ENCODE peak calls at places on chromosomes 11 and 22, in nine cellular contexts. F is fibroblast of lung; H is vagina; A is CD8-positive, alpha-beta memory T cell; I is aorta; J is psoas muscle; E is heart left ventricle; T is left lung; X is sigmoid colon. M is an unnamed sample. For H3K4me1, the result is how much of the 10 kb centered on the place peaks cover.

GRCh38 chr11:94882931-94883330 is 90.4 kb downstream of the CWC15 start:
- DNase-seq in T (no peak), F (no peak), A (no peak), H (no peak), X (no peak), E (no peak), J (no peak), I (no peak), M (no peak)

GRCh38 chr11:115008774-115009173 is 330.4 kb downstream of the NXPE2 start:
- DNase-seq in A (no peak), J (no peak), H (no peak), X (no peak), F (no peak), I (no peak), E (no peak), T (no peak), M (no peak)

GRCh38 chr11:71062199-71062598 is 190.2 kb downstream of the SHANK2 start:
- DNase-seq in E (no peak), I (no peak), H (no peak), J (no peak), T (no peak), F (no peak), X (no peak), A (no peak), M (no peak)

GRCh38 chr11:79610678-79611077 is 169.8 kb upstream of the TENM4 start:
- DNase-seq in J (no peak), F (no peak), I (no peak), X (no peak), E (no peak), H (no peak), A (no peak), T (no peak), M (no peak)

GRCh38 chr22:24402460-24403192 is 24.8 kb upstream of the ADORA2A start:
- DNase-seq in H (no peak), E (peak), X (peak), T (peak), A (no peak), I (peak), J (peak), F (peak), M (no peak)

GRCh38 chr22:20155330-20156041 is 4.6 kb upstream of the CCDC188 start:
- DNase-seq in J (peak), A (no peak), T (peak), F (no peak), X (no peak), E (peak), H (no peak), I (no peak), M (no peak)

GRCh38 chr11:127017482-127017881 is 16.9 kb upstream of the KIRREL3 start:
- DNase-seq in T (no peak), I (no peak), A (no peak), H (no peak), J (no peak), E (no peak), F (peak), X (no peak), M (no peak)

GRCh38 chr11:7512525-7513209 is 1.1 kb upstream of the PPFIBP2 start:
- DNase-seq in A (no peak), E (peak), I (peak), F (peak), T (peak), X (peak), H (no peak), J (peak), M (peak)

GRCh38 chr11:72330131-72330727 is 86.3 kb upstream of the PHOX2A start:
- DNase-seq in A (no peak), I (no peak), J (no peak), F (no peak), H (no peak), X (no peak), E (no peak), T (no peak), M (no peak)

GRCh38 chr11:12792590-12792989 is 118.4 kb downstream of the TEAD1 start:
- DNase-seq in X (no peak), J (no peak), T (no peak), E (no peak), H (no peak), A (no peak), F (peak), I (no peak), M (no peak)

GRCh38 chr11:34313099-34313517 is 44.7 kb downstream of the ABTB2 start:
- DNase-seq in A (no peak), H (no peak), E (peak), F (no peak), X (no peak), I (no peak), J (peak), T (no peak), M (no peak)

GRCh38 chr11:2559527-2560311 is 114.9 kb downstream of the KCNQ1 start:
- DNase-seq in X (peak), E (no peak), T (peak), F (no peak), H (no peak), J (peak), A (peak), I (peak), M (peak)

GRCh38 chr11:2561283-2562180 is 116.7 kb downstream of the KCNQ1 start:
- DNase-seq in F (no peak), J (peak), A (peak), X (peak), T (peak), H (no peak), I (peak), E (no peak), M (peak)

GRCh38 chr11:2558402-2558801 is 113.6 kb downstream of the KCNQ1 start:
- DNase-seq in H (no peak), T (peak), A (peak), J (no peak), X (peak), I (peak), F (no peak), E (no peak), M (peak)

GRCh38 chr11:2557381-2557780 is 112.6 kb downstream of the KCNQ1 start:
- DNase-seq in A (no peak), J (no peak), F (no peak), T (no peak), X (peak), E (no peak), I (no peak), H (no peak), M (no peak)

GRCh38 chr11:2558861-2559526 is 114.2 kb downstream of the KCNQ1 start:
- DNase-seq in T (peak), I (peak), E (no peak), J (peak), H (no peak), X (peak), F (no peak), A (peak), M (peak)
- H3K4me1 ChIP-seq in T (under half), I (under half), E (under half), J (under half), H (under half), X (under half), F (under half), A (under half), M (under half)

GRCh38 chr11:76671236-76671590 is 666 bp upstream of the LRRC32 start:
- DNase-seq in J (no peak), E (no peak), H (no peak), A (no peak), F (no peak), T (no peak), I (no peak), X (no peak), M (no peak)

GRCh38 chr11:76671626-76672309 is 1.2 kb upstream of the LRRC32 start:
- DNase-seq in X (no peak), F (no peak), H (no peak), E (no peak), A (peak), T (no peak), I (no peak), J (peak), M (peak)

GRCh38 chr11:76674517-76675400 is 4.2 kb upstream of the LRRC32 start:
- DNase-seq in T (no peak), H (no peak), A (no peak), F (no peak), J (no peak), X (no peak), I (no peak), E (no peak), M (no peak)

GRCh38 chr11:76672431-76673163 is 2.0 kb upstream of the LRRC32 start:
- DNase-seq in A (peak), F (no peak), J (peak), T (no peak), H (no peak), E (no peak), X (no peak), I (no peak), M (no peak)

DNA sequence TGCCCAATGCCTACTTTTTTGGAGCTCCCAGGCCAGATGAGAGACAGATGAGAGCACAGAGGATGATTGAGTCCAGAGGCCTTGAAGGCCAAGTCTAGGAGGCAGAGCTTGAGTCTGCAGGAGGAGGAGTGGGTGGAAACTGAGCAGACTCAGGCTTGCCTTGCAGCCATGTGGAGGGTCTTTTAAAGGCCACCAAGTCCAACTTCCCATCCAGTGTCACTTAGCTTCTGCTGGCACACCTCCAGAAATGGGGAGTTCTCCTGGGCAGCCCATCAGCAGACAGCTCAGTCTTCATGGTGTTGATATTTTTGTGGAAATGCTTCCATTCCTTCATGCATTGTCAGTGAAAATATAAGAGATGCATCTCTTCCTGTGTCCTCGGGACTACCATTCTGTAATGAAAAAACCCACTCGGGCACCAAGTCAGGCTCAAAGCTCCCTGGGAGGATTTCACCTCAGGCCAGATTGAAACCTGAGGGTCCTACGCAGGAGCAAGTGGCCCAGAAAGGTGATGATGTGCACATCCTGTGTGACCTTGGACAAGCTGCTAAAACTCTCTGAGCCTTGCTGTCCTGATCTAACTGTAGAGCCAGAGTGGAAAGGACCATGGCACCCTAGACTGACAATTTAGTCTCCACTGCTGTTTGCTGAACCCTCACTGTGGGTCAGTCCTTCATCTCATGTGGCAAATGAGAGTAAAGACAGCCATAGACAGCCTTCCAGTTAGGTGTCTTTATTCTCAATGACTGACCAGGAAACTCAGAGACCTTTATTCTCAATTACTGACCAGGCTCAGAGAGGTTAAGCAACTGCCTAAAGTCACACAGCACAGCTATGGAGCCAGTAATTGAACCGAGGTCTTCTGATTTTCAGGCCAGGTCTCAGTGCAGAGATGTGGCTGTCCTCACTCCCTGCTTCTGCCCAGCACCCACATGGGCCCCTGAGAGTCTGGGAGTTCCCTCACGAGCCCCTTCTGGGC is 2.9 kb upstream of the LRRC32 start:
- DNase-seq in H (no peak), E (no peak), F (no peak), X (no peak), I (peak), A (no peak), J (peak), T (no peak), M (no peak)
- H3K4me1 ChIP-seq in H (under half), E (under half), F (under half), X (under half), I (under half), A (under half), J (under half), T (under half), M (under half)

DNA sequence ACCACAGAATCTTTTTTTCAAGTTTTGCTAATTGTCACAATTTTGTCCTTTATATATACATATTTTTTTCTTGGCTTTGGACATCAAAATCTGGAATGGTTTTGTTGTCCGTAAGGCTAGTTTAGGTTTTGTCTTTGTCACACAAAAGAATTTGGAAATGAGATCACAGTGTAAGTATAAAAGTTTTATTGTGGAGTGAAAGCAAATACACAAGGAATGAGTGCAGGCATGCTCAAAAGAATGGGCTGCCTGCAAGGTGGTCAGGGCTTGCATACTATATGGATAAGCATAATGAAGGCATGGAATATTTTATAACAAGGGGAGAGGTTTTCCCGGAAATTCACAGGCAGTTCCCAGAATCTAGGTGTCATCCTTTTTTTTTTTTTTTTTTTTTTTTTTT is 150.2 kb downstream of the ARHGAP42 start:
- DNase-seq in A (no peak), X (no peak), J (no peak), F (no peak), T (no peak), H (no peak), E (no peak), I (no peak), M (no peak)
- H3K4me1 ChIP-seq in A (under half), X (under half), J (under half), F (under half), T (under half), H (under half), E (under half), I (under half), M (under half)

DNA sequence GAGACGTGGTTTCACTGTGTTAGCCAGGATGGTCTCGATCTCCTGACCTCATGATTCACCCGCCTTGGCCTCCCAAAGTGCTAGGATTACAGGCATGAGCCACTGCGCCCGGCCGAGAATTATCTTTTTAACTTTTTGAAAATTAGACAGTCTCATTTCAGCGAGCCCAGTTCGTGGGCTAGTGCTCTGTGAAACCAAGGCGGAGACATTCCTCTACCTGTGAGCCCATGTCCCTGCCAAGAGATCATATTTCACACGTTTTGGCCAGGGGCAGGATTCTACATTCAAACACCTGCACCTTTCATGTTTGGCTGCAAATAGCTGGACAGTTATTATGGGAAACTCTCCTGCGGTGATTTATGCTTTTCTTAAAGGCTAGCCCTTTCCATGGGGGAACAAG is 60.3 kb downstream of the IRAG1 start:
- DNase-seq in J (no peak), E (no peak), H (peak), I (no peak), F (no peak), X (no peak), T (no peak), A (no peak), M (no peak)
- H3K4me1 ChIP-seq in J (under half), E (under half), H (under half), I (under half), F (under half), X (under half), T (under half), A (under half), M (under half)

DNA sequence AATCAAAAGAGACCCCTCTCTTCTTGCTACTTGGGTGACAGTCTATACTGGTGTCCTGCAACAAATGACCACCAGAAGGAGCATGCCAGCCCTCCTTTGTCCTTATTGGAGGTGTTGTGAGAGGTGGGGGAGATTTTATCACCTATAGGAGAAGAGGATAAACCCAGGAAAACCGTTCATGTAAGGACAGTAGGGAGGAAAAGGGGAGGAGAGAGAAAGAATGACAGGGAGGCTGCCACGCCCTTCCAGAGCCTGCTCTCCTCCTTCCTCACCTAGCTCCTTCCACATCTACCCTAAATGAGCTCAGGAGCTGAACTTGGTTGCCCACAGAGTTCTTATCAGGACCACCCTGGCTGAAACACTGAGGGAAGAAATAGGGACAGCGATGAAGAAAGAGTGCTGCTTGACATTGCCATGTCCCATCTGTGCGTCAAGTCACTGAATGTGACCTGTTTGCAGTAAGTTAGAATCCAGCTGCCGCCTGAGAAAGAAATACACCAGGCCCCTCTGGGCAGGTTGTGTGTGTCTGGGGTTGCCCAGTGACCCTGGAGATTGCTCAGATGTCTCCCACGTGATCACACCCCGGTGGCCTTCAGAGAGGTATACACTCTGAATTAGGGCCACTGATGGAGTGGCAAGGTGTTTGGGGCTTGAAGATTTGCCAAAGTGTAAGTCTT is 40.4 kb upstream of the ETS1 start:
- DNase-seq in X (no peak), I (no peak), F (no peak), E (no peak), T (no peak), H (peak), A (peak), J (no peak), M (no peak)
- H3K4me1 ChIP-seq in X (under half), I (under half), F (under half), E (under half), T (under half), H (under half), A (half or more), J (under half), M (under half)

GRCh38 chr11:121207485-121208115 is 85.0 kb upstream of the SC5D start:
- DNase-seq in J (no peak), I (no peak), T (no peak), F (peak), X (no peak), H (no peak), E (no peak), A (no peak), M (no peak)

GRCh38 chr11:121212696-121213567 is 79.6 kb upstream of the SC5D start:
- DNase-seq in I (no peak), X (no peak), E (no peak), H (no peak), F (no peak), J (no peak), A (no peak), T (no peak), M (no peak)

GRCh38 chr11:121214861-121215260 is 77.7 kb upstream of the SC5D start:
- DNase-seq in X (no peak), F (no peak), T (no peak), E (no peak), I (no peak), J (no peak), A (no peak), H (no peak), M (no peak)

GRCh38 chr11:121210445-121210970 is 82.1 kb upstream of the SC5D start:
- DNase-seq in A (no peak), H (no peak), I (no peak), T (no peak), E (no peak), F (no peak), X (no peak), J (no peak), M (no peak)

GRCh38 chr11:121213568-121213893 is 79.0 kb upstream of the SC5D start:
- DNase-seq in T (no peak), I (no peak), H (no peak), F (no peak), A (no peak), E (no peak), X (no peak), J (no peak), M (no peak)
- H3K4me1 ChIP-seq in T (under half), I (under half), H (under half), F (under half), A (under half), E (under half), X (under half), J (under half), M (under half)

DNA sequence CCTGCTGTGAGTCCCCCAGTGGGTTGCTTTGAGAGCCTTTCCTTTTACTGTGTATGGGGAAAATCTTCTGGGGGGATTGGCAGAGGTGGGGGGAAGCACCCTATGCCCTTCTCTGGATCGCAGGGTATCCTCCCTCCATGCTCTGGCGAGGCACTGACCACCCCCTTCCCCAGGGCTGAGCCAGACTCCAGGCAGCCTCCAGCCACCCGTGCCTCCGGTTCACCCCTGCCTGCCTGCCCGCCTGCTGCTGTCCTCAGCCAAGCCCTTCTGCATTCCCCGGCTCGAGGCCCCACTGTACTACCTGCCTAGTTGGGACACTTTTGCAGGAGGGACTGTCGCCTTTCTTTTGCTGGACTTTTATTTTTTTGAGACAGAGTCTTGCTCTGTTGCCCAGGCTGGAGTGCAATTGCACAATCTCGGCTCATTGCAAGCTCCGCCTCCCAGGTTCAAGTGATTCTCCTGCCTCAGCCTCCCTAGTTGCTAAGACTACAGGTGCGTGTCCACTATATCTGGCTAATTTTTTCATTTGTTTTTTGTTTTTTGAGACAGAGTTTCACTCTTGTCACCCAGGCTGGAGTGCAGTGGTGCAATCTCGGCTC is 23.8 kb upstream of the TP53I11 start:
- DNase-seq in I (peak), T (no peak), A (no peak), E (no peak), X (no peak), H (no peak), F (no peak), J (no peak), M (no peak)
- H3K4me1 ChIP-seq in I (under half), T (under half), A (under half), E (under half), X (under half), H (under half), F (under half), J (under half), M (under half)

DNA sequence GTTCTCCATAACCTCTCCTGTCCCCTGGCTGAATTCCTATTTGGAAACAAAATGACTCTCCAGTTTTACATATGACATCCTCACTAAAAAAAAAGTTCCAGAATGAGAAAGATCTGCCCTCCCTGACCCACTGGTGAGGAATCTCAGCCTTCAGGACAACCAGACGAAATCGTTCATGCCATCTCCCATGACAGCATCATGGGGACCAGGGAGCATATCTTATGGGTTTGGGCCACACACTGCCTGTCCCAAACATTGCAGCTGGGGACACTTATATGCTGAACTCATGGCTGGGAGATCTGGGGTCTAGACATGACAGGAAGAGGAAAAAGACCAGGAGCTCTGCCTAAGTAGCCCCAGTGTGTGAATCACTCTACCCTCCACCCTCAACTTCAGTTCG is 102.1 kb downstream of the ZNF280B start:
- DNase-seq in X (no peak), F (no peak), J (no peak), T (no peak), H (no peak), A (no peak), E (no peak), I (no peak), M (no peak)
- H3K4me1 ChIP-seq in X (under half), F (under half), J (under half), T (under half), H (under half), A (under half), E (under half), I (under half), M (under half)

GRCh38 chr11:19294444-19294843 is 53.7 kb upstream of the E2F8 start:
- DNase-seq in A (no peak), I (no peak), F (no peak), X (no peak), T (no peak), E (no peak), H (no peak), J (no peak), M (no peak)
- H3K4me1 ChIP-seq in A (under half), I (under half), F (under half), X (under half), T (under half), E (under half), H (under half), J (under half), M (under half)

M was measured in upper lobe of right lung.